ENCODE peak calls at places on chromosome 12, in nine cellular contexts. V is brain microvascular endothelial cell, D is dorsolateral prefrontal cortex, E is omental fat pad, N is BE2C, Y is IMR-90, C is Calu3, M is mammary epithelial cell, L is left lung. W is an unnamed sample.

GRCh38 chr12:59803735-59804134 is 207.9 kb downstream of the SLC16A7 start:
- DNase-seq in V (no peak), D (no peak), E (no peak), N (no peak), Y (peak; percentile 40), C (no peak), M (peak; percentile 23), L (no peak), W (no peak)

GRCh38 chr12:87760943-87761342 is 268.3 kb downstream of the C12orf50 start:
- DNase-seq in V (no peak), D (no peak), E (no peak), N (no peak), Y (peak; percentile 11), C (no peak), M (no peak), L (no peak), W (no peak)

GRCh38 chr12:131129839-131130238 is 176.1 kb downstream of the ADGRD1 start:
- DNase-seq in V (no peak), D (peak; percentile 38), E (peak; percentile 14), N (peak; percentile 71), Y (no peak), C (no peak), M (no peak), L (peak; percentile 21), W (no peak)

GRCh38 chr12:49347307-49348237 is 884 bp downstream of the DNAJC22 start:
- DNase-seq in V (peak; percentile 82), D (peak; percentile 90), E (no peak), N (peak; percentile 89), Y (peak; percentile 89), C (peak; percentile 89), M (no peak), L (peak; percentile 95), W (no peak)

GRCh38 chr12:105267711-105268110 is 31.7 kb upstream of the APPL2 start:
- DNase-seq in V (no peak), D (no peak), E (no peak), N (no peak), Y (peak; percentile 40), C (no peak), M (no peak), L (no peak), W (no peak)

GRCh38 chr12:124764451-124764850 is 99.2 kb downstream of the SCARB1 start:
- DNase-seq in V (peak; percentile 81), D (no peak), E (peak; percentile 70), N (peak; percentile 47), Y (peak; percentile 74), C (peak; percentile 52), M (peak; percentile 65), L (no peak), W (no peak)

GRCh38 chr12:132649226-132649945 is 30.8 kb downstream of the P2RX2 start:
- DNase-seq in V (no peak), D (no peak), E (no peak), N (no peak), Y (no peak), C (no peak), M (no peak), L (peak; percentile 53), W (no peak)

GRCh38 chr12:100995201-100995600 is 200.6 kb downstream of the ANO4 start:
- DNase-seq in V (peak; percentile 6), D (no peak), E (no peak), N (no peak), Y (peak; percentile 50), C (no peak), M (peak; percentile 71), L (no peak), W (no peak)

GRCh38 chr12:56392331-56392730 is 29.7 kb upstream of the APOF start:
- DNase-seq in V (no peak), D (no peak), E (no peak), N (no peak), Y (no peak), C (no peak), M (no peak), L (no peak), W (no peak)

GRCh38 chr12:6265038-6265405 is 45.5 kb upstream of the PLEKHG6 start:
- DNase-seq in V (no peak), D (no peak), E (no peak), N (no peak), Y (no peak), C (no peak), M (no peak), L (no peak), W (no peak)

GRCh38 chr12:2638273-2639019 is 156.3 kb upstream of the FKBP4 start:
- DNase-seq in V (no peak), D (no peak), E (no peak), N (no peak), Y (no peak), C (no peak), M (no peak), L (no peak), W (peak; percentile 19)

GRCh38 chr12:105773501-105773900 is 365.3 kb downstream of the NUAK1 start:
- DNase-seq in V (no peak), D (no peak), E (no peak), N (no peak), Y (no peak), C (no peak), M (no peak), L (no peak), W (no peak)

GRCh38 chr12:121110211-121110940 is 22.3 kb upstream of the P2RX7 start:
- DNase-seq in V (peak; percentile 54), D (peak; percentile 71), E (peak; percentile 45), N (peak; percentile 62), Y (peak; percentile 61), C (peak; percentile 72), M (peak; percentile 38), L (no peak), W (peak; percentile 71)

GRCh38 chr12:92574046-92574783 is 128.6 kb upstream of the PLEKHG7 start:
- DNase-seq in V (peak; percentile 29), D (no peak), E (no peak), N (peak; percentile 14), Y (peak; percentile 40), C (peak; percentile 41), M (peak; percentile 68), L (no peak), W (no peak)

GRCh38 chr12:30251546-30251945 is 444.1 kb downstream of the IPO8 start:
- DNase-seq in V (no peak), D (no peak), E (no peak), N (no peak), Y (no peak), C (no peak), M (no peak), L (no peak), W (no peak)

GRCh38 chr12:65756956-65757511 is 67.2 kb upstream of the HMGA2 start:
- DNase-seq in V (no peak), D (no peak), E (no peak), N (no peak), Y (peak; percentile 16), C (no peak), M (no peak), L (no peak), W (no peak)

GRCh38 chr12:15256760-15257159 is 35.5 kb upstream of the RERG start:
- DNase-seq in V (no peak), D (no peak), E (no peak), N (no peak), Y (peak; percentile 2), C (no peak), M (no peak), L (no peak), W (no peak)

GRCh38 chr12:22248079-22248478 is 86.4 kb downstream of the ST8SIA1 start:
- DNase-seq in V (no peak), D (no peak), E (no peak), N (no peak), Y (no peak), C (no peak), M (no peak), L (no peak), W (no peak)

GRCh38 chr12:22250762-22251161 is 83.7 kb downstream of the ST8SIA1 start:
- DNase-seq in V (no peak), D (no peak), E (no peak), N (no peak), Y (no peak), C (no peak), M (no peak), L (no peak), W (no peak)

GRCh38 chr12:22252057-22252456 is 82.5 kb downstream of the ST8SIA1 start:
- DNase-seq in V (no peak), D (no peak), E (no peak), N (no peak), Y (no peak), C (no peak), M (no peak), L (no peak), W (no peak)

DNA sequence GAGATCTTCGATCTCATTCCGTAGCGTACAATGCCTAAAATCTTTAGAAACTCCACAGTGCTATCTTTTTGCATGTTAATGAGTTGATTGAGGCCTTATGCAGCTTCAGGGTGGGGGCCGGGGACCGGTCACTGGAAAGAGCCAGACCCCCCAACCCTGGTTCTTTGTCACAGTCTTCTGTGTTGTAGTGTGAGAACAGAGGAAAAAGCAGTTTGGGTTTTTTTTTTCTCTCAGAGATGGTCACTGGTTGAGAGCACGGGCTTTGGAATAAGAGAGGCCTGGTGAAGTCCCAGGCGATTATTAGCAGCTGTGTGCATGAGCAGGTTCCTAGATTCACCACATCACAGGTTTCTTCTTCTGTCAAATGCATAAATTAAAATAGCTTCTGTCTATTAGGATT is 88.1 kb downstream of the ST8SIA1 start:
- DNase-seq in V (no peak), D (no peak), E (no peak), N (no peak), Y (no peak), C (no peak), M (no peak), L (no peak), W (no peak)
- TF ChIP-seq CTCF in V (no peak), D (no peak), E (no peak), N (no peak), Y (no peak), C (no peak), M (no peak), L (no peak), W (no peak)

GRCh38 chr12:4230526-4230925 is 43.0 kb upstream of the CCND2 start:
- DNase-seq in V (no peak), D (no peak), E (no peak), N (no peak), Y (no peak), C (no peak), M (no peak), L (no peak), W (no peak)
- TF ChIP-seq CTCF in V (no peak), D (no peak), E (no peak), N (no peak), Y (no peak), C (no peak), M (no peak), L (no peak), W (no peak)

DNA sequence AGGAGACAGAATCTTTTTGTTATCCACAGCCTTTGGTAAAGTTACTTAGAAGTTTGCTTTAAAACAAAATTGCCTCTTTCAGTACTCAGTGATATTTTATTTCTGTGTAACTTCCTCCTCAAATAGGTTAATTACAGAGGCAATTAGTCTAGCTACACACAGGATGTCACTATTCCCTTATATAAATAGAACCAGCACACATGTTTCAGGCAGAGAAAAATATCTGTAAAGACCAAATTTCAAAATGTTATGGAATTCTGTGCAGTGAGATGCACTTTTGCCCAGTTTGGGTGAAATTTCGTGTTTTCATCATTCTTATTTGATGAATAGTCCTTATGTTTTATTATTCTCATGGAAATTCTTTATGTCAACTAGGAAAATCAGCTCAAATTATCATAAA is 410.6 kb upstream of the SOX5 start:
- DNase-seq in V (no peak), D (no peak), E (no peak), N (no peak), Y (peak; percentile 10), C (no peak), M (no peak), L (no peak), W (no peak)
- TF ChIP-seq CTCF in V (no peak), D (no peak), E (no peak), N (no peak), Y (peak; percentile 42), C (no peak), M (no peak), L (no peak), W (no peak)

GRCh38 chr12:57759360-57759980 is 4.6 kb downstream of the MARCHF9 start:
- DNase-seq in V (no peak), D (no peak), E (no peak), N (peak; percentile 42), Y (no peak), C (peak; percentile 57), M (no peak), L (no peak), W (no peak)
- TF ChIP-seq CTCF in V (peak; percentile 70), D (peak; percentile 24), E (no peak), N (peak; percentile 71), Y (peak; percentile 35), C (peak; percentile 55), M (peak; percentile 70), L (no peak), W (peak; percentile 44)

W was measured in CD14-positive monocyte.